ENCODE peak calls at places on chromosomes 7 and 10, in seven cellular contexts. N, K, L, H, V, T and P are unnamed samples.
A peak's percentile ranks its signal among the peaks of the same experiment; 100 is the strongest.

GRCh38 chr7:94633025-94633341 is 22.9 kb downstream of the SGCE start:
- DNase-seq in N (no peak), K (no peak), L (no peak), H (no peak), V (no peak), T (no peak), P (no peak)

GRCh38 chr10:100319736-100320135 is 10.3 kb downstream of the PKD2L1 start:
- DNase-seq in N (no peak), K (no peak), L (no peak), H (no peak), V (no peak), T (no peak), P (no peak)

GRCh38 chr10:100748251-100749058 is 3.1 kb downstream of the PAX2 start:
- DNase-seq in N (no peak), K (no peak), L (peak; percentile 73), H (no peak), V (no peak), T (peak; percentile 18), P (no peak)

GRCh38 chr10:61475449-61475873 is 22.3 kb upstream of the TMEM26 start:
- DNase-seq in N (no peak), K (no peak), L (no peak), H (no peak), V (no peak), T (no peak), P (no peak)

GRCh38 chr10:86686972-86687371 is 18.7 kb downstream of the LDB3 start:
- DNase-seq in N (no peak), K (peak; percentile 65), L (no peak), H (no peak), V (no peak), T (no peak), P (no peak)

GRCh38 chr7:1321411-1322239 is 89.0 kb downstream of the UNCX start:
- DNase-seq in N (no peak), K (no peak), L (no peak), H (no peak), V (no peak), T (no peak), P (no peak)

GRCh38 chr10:123859651-123860045 is 32.0 kb downstream of the CPXM2 start:
- DNase-seq in N (no peak), K (no peak), L (no peak), H (no peak), V (no peak), T (no peak), P (no peak)

GRCh38 chr10:31033166-31033565 is 1.5 kb upstream of the ZNF438 start:
- DNase-seq in N (no peak), K (no peak), L (no peak), H (no peak), V (no peak), T (no peak), P (no peak)

GRCh38 chr7:954330-955238 is at the start of gene ADAP1:
- DNase-seq in N (peak; percentile 68), K (peak; percentile 49), L (no peak), H (no peak), V (no peak), T (no peak), P (no peak)

GRCh38 chr10:79435271-79436065 is 10.0 kb downstream of the ZCCHC24 start:
- DNase-seq in N (no peak), K (peak; percentile 61), L (peak; percentile 61), H (no peak), V (no peak), T (no peak), P (no peak)

GRCh38 chr10:10533417-10533816 is 484.3 kb upstream of the CELF2 start:
- DNase-seq in N (no peak), K (no peak), L (no peak), H (no peak), V (no peak), T (no peak), P (no peak)

GRCh38 chr7:32223721-32224120 is 153.5 kb upstream of the PDE1C start:
- DNase-seq in N (no peak), K (no peak), L (peak; percentile 30), H (no peak), V (no peak), T (no peak), P (no peak)

GRCh38 chr7:127035203-127035849 is 217.4 kb downstream of the GRM8 start:
- DNase-seq in N (no peak), K (no peak), L (no peak), H (no peak), V (no peak), T (no peak), P (no peak)

GRCh38 chr7:135193615-135194081 is 17.7 kb downstream of the WDR91 start:
- DNase-seq in N (no peak), K (no peak), L (no peak), H (no peak), V (peak; percentile 93), T (no peak), P (no peak)

GRCh38 chr7:12162420-12163113 is 48.5 kb upstream of the TMEM106B start:
- DNase-seq in N (no peak), K (no peak), L (no peak), H (no peak), V (no peak), T (no peak), P (no peak)

GRCh38 chr10:132397671-132398565 is 918 bp downstream of the PWWP2B start:
- DNase-seq in N (peak; percentile 70), K (peak; percentile 47), L (no peak), H (peak; percentile 16), V (no peak), T (no peak), P (peak; percentile 52)

GRCh38 chr7:4958477-4959301 is at the start of gene MMD2:
- DNase-seq in N (peak; percentile 26), K (no peak), L (peak; percentile 73), H (no peak), V (no peak), T (peak; percentile 27), P (no peak)

GRCh38 chr10:48749254-48749787 is 64.6 kb downstream of the WDFY4 start:
- DNase-seq in N (no peak), K (no peak), L (peak; percentile 5), H (no peak), V (no peak), T (no peak), P (peak; percentile 5)

GRCh38 chr10:71052261-71052660 is 160.1 kb upstream of the UNC5B start:
- DNase-seq in N (no peak), K (no peak), L (no peak), H (no peak), V (no peak), T (no peak), P (no peak)

GRCh38 chr7:92614586-92615237 is 24.5 kb upstream of the FAM133B start:
- DNase-seq in N (no peak), K (no peak), L (no peak), H (no peak), V (no peak), T (no peak), P (no peak)

GRCh38 chr10:72342911-72343310 is 11.8 kb downstream of the DNAJB12 start:
- DNase-seq in N (no peak), K (no peak), L (no peak), H (no peak), V (no peak), T (no peak), P (no peak)

GRCh38 chr10:19658131-19658530 is 158.1 kb upstream of the PLXDC2 start:
- DNase-seq in N (no peak), K (no peak), L (no peak), H (no peak), V (no peak), T (no peak), P (no peak)

GRCh38 chr7:128879939-128880746 is 17.5 kb downstream of the ATP6V1F start:
- DNase-seq in N (peak; percentile 65), K (peak; percentile 71), L (peak; percentile 94), H (no peak), V (peak; percentile 59), T (peak; percentile 73), P (peak; percentile 49)

GRCh38 chr10:103969436-103969835 is 2.5 kb downstream of the SLK start:
- DNase-seq in N (no peak), K (no peak), L (no peak), H (no peak), V (no peak), T (no peak), P (no peak)

GRCh38 chr10:7566891-7567290 is 99.9 kb downstream of the ITIH5 start:
- DNase-seq in N (no peak), K (no peak), L (no peak), H (no peak), V (no peak), T (no peak), P (no peak)

GRCh38 chr10:129494740-129495139 is 27.7 kb downstream of the MGMT start:
- DNase-seq in N (no peak), K (no peak), L (no peak), H (no peak), V (no peak), T (peak; percentile 32), P (no peak)

GRCh38 chr10:129494176-129494575 is 27.1 kb downstream of the MGMT start:
- DNase-seq in N (no peak), K (no peak), L (no peak), H (no peak), V (no peak), T (no peak), P (no peak)

GRCh38 chr10:129498680-129499079 is 31.6 kb downstream of the MGMT start:
- DNase-seq in N (no peak), K (no peak), L (no peak), H (no peak), V (no peak), T (no peak), P (no peak)

GRCh38 chr10:129495697-129496096 is 28.7 kb downstream of the MGMT start:
- DNase-seq in N (no peak), K (no peak), L (no peak), H (no peak), V (no peak), T (peak; percentile 12), P (no peak)

DNA sequence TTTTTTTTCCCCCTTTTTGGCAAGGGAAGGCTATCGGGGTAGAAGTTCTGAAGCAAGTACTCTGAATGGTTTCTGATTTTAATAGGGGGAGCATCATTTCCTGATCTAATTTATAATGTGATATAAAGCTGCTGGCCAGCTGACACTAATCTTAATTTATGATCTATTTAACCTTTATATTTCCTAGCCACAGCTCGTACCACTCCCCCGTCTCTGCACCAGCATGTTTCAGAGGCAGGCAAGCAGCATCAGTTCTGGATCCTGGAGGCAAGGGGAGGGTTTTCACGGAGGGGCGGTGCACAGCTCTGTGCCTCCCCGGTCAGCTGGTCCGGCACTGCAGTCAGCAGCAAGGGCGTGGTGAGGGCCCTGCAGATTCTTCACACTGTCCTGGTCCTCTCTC is 30.0 kb downstream of the MGMT start:
- DNase-seq in N (no peak), K (no peak), L (no peak), H (no peak), V (no peak), T (no peak), P (no peak)
- H3K9me3 ChIP-seq in N (peaks cover 4% of the 10 kb centered on the region), K (peaks cover 4% of the 10 kb centered on the region), L (peaks cover 36% of the 10 kb centered on the region), H (peaks cover 6% of the 10 kb centered on the region), V (peaks cover 12% of the 10 kb centered on the region), T (peaks cover 8% of the 10 kb centered on the region), P (peaks cover 7% of the 10 kb centered on the region)

GRCh38 chr10:75405201-75406143 is 3.9 kb upstream of the ZNF503 start:
- DNase-seq in N (no peak), K (no peak), L (peak; percentile 79), H (no peak), V (no peak), T (peak; percentile 30), P (peak; percentile 54)
- H3K4me1 ChIP-seq in N (no peaks in the 10 kb centered on the region), K (peaks cover 59% of the 10 kb centered on the region), L (peaks cover 5% of the 10 kb centered on the region), H (peaks cover 64% of the 10 kb centered on the region), V (peaks cover 24% of the 10 kb centered on the region), T (peaks cover 8% of the 10 kb centered on the region), P (peaks cover 8% of the 10 kb centered on the region)

GRCh38 chr10:42543840-42544372 is 94.5 kb downstream of the ZNF33B start:
- DNase-seq in N (no peak), K (no peak), L (no peak), H (no peak), V (no peak), T (no peak), P (no peak)
- H3K9me3 ChIP-seq in N (peaks cover 9% of the 10 kb centered on the region), K (peaks cover 78% of the 10 kb centered on the region), L (peaks cover 56% of the 10 kb centered on the region), H (peaks cover 59% of the 10 kb centered on the region), V (no peaks in the 10 kb centered on the region), T (peaks cover 10% of the 10 kb centered on the region), P (peaks cover 17% of the 10 kb centered on the region)

GRCh38 chr10:125114761-125115391 is 45.5 kb downstream of the CTBP2 start:
- DNase-seq in N (no peak), K (no peak), L (no peak), H (no peak), V (no peak), T (no peak), P (no peak)
- H3K4me1 ChIP-seq in N (peaks cover 3% of the 10 kb centered on the region), K (peaks cover 48% of the 10 kb centered on the region), L (no peaks in the 10 kb centered on the region), H (no peaks in the 10 kb centered on the region), V (no peaks in the 10 kb centered on the region), T (no peaks in the 10 kb centered on the region), P (peaks cover 31% of the 10 kb centered on the region)